ENCODE peak calls at places on chromosomes 13 and 19, in nine cellular contexts. One of them, this sample, is unnamed.

GRCh38 chr13:61777281-61777680 is 361.6 kb upstream of the PCDH20 start:
- DNase-seq in MM.1S: no peak
- DNase-seq in GM23248: no peak
- DNase-seq in SK-N-SH: peak
- DNase-seq in HCT116: no peak
- DNase-seq in OCI-LY7: no peak
- DNase-seq in neural progenitor cell: peak
- DNase-seq in hepatocyte: no peak
- DNase-seq in PC-3: no peak
- DNase-seq in this sample: peak

GRCh38 chr19:10109528-10109927 is 2.0 kb upstream of the P2RY11 start:
- DNase-seq in MM.1S: no peak
- DNase-seq in GM23248: no peak
- DNase-seq in SK-N-SH: no peak
- DNase-seq in HCT116: no peak
- DNase-seq in OCI-LY7: no peak
- DNase-seq in neural progenitor cell: no peak
- DNase-seq in hepatocyte: no peak
- DNase-seq in PC-3: no peak
- DNase-seq in this sample: no peak

GRCh38 chr13:109275390-109275789 is 511.0 kb downstream of the IRS2 start:
- DNase-seq in MM.1S: no peak
- DNase-seq in GM23248: no peak
- DNase-seq in SK-N-SH: no peak
- DNase-seq in HCT116: no peak
- DNase-seq in OCI-LY7: no peak
- DNase-seq in neural progenitor cell: peak
- DNase-seq in hepatocyte: no peak
- DNase-seq in PC-3: no peak
- DNase-seq in this sample: no peak

GRCh38 chr19:45962021-45962420 is 11.6 kb downstream of the NOVA2 start:
- DNase-seq in MM.1S: no peak
- DNase-seq in GM23248: no peak
- DNase-seq in SK-N-SH: no peak
- DNase-seq in HCT116: no peak
- DNase-seq in OCI-LY7: no peak
- DNase-seq in neural progenitor cell: no peak
- DNase-seq in hepatocyte: no peak
- DNase-seq in PC-3: no peak
- DNase-seq in this sample: no peak

GRCh38 chr13:75705395-75705794 is 69.3 kb downstream of the LMO7 start:
- DNase-seq in MM.1S: no peak
- DNase-seq in GM23248: peak
- DNase-seq in SK-N-SH: no peak
- DNase-seq in HCT116: peak
- DNase-seq in OCI-LY7: no peak
- DNase-seq in neural progenitor cell: no peak
- DNase-seq in hepatocyte: no peak
- DNase-seq in PC-3: peak
- DNase-seq in this sample: no peak

GRCh38 chr13:87877477-87877876 is 206.3 kb downstream of the SLITRK5 start:
- DNase-seq in MM.1S: peak
- DNase-seq in GM23248: no peak
- DNase-seq in SK-N-SH: no peak
- DNase-seq in HCT116: no peak
- DNase-seq in OCI-LY7: no peak
- DNase-seq in neural progenitor cell: no peak
- DNase-seq in hepatocyte: no peak
- DNase-seq in PC-3: no peak
- DNase-seq in this sample: no peak

GRCh38 chr13:26880741-26881140 is 120.2 kb upstream of the GPR12 start:
- DNase-seq in MM.1S: no peak
- DNase-seq in GM23248: peak
- DNase-seq in SK-N-SH: no peak
- DNase-seq in HCT116: no peak
- DNase-seq in OCI-LY7: no peak
- DNase-seq in neural progenitor cell: no peak
- DNase-seq in hepatocyte: no peak
- DNase-seq in PC-3: no peak
- DNase-seq in this sample: no peak

GRCh38 chr13:73074101-73074500 is 15.3 kb downstream of the KLF5 start:
- DNase-seq in MM.1S: peak
- DNase-seq in GM23248: no peak
- DNase-seq in SK-N-SH: no peak
- DNase-seq in HCT116: no peak
- DNase-seq in OCI-LY7: no peak
- DNase-seq in neural progenitor cell: no peak
- DNase-seq in hepatocyte: no peak
- DNase-seq in PC-3: no peak
- DNase-seq in this sample: no peak

GRCh38 chr13:100234006-100234405 is 145.1 kb downstream of the PCCA start:
- DNase-seq in MM.1S: no peak
- DNase-seq in GM23248: no peak
- DNase-seq in SK-N-SH: no peak
- DNase-seq in HCT116: no peak
- DNase-seq in OCI-LY7: no peak
- DNase-seq in neural progenitor cell: peak
- DNase-seq in hepatocyte: no peak
- DNase-seq in PC-3: no peak
- DNase-seq in this sample: no peak

GRCh38 chr13:35891973-35892441 is 239.2 kb downstream of the DCLK1 start:
- DNase-seq in MM.1S: no peak
- DNase-seq in GM23248: peak
- DNase-seq in SK-N-SH: no peak
- DNase-seq in HCT116: no peak
- DNase-seq in OCI-LY7: no peak
- DNase-seq in neural progenitor cell: no peak
- DNase-seq in hepatocyte: peak
- DNase-seq in PC-3: peak
- DNase-seq in this sample: no peak

GRCh38 chr13:113846639-113847318 is 17.1 kb downstream of the GAS6 start:
- DNase-seq in MM.1S: no peak
- DNase-seq in GM23248: no peak
- DNase-seq in SK-N-SH: no peak
- DNase-seq in HCT116: no peak
- DNase-seq in OCI-LY7: no peak
- DNase-seq in neural progenitor cell: no peak
- DNase-seq in hepatocyte: no peak
- DNase-seq in PC-3: no peak
- DNase-seq in this sample: no peak

GRCh38 chr19:40598121-40598917 is 2.9 kb upstream of the LTBP4 start:
- DNase-seq in MM.1S: peak
- DNase-seq in GM23248: peak
- DNase-seq in SK-N-SH: peak
- DNase-seq in HCT116: peak
- DNase-seq in OCI-LY7: peak
- DNase-seq in neural progenitor cell: peak
- DNase-seq in hepatocyte: peak
- DNase-seq in PC-3: peak
- DNase-seq in this sample: peak

GRCh38 chr19:46499692-46500091 is 4.0 kb upstream of the PNMA8B start:
- DNase-seq in MM.1S: no peak
- DNase-seq in GM23248: no peak
- DNase-seq in SK-N-SH: no peak
- DNase-seq in HCT116: no peak
- DNase-seq in OCI-LY7: no peak
- DNase-seq in neural progenitor cell: peak
- DNase-seq in hepatocyte: no peak
- DNase-seq in PC-3: no peak
- DNase-seq in this sample: no peak

GRCh38 chr13:26971990-26972888 is 199.4 kb downstream of the USP12 start:
- DNase-seq in MM.1S: peak
- DNase-seq in GM23248: peak
- DNase-seq in SK-N-SH: no peak
- DNase-seq in HCT116: peak
- DNase-seq in OCI-LY7: peak
- DNase-seq in neural progenitor cell: peak
- DNase-seq in hepatocyte: peak
- DNase-seq in PC-3: peak
- DNase-seq in this sample: peak

GRCh38 chr13:73767191-73767741 is 366.9 kb downstream of the KLF12 start:
- DNase-seq in MM.1S: no peak
- DNase-seq in GM23248: no peak
- DNase-seq in SK-N-SH: no peak
- DNase-seq in HCT116: no peak
- DNase-seq in OCI-LY7: peak
- DNase-seq in neural progenitor cell: peak
- DNase-seq in hepatocyte: peak
- DNase-seq in PC-3: no peak
- DNase-seq in this sample: peak

GRCh38 chr13:27118428-27119054 is 53.1 kb downstream of the USP12 start:
- DNase-seq in MM.1S: no peak
- DNase-seq in GM23248: no peak
- DNase-seq in SK-N-SH: no peak
- DNase-seq in HCT116: no peak
- DNase-seq in OCI-LY7: no peak
- DNase-seq in neural progenitor cell: no peak
- DNase-seq in hepatocyte: no peak
- DNase-seq in PC-3: no peak
- DNase-seq in this sample: no peak

GRCh38 chr19:35693835-35694599 is 10.3 kb upstream of the ZBTB32 start:
- DNase-seq in MM.1S: peak
- DNase-seq in GM23248: peak
- DNase-seq in SK-N-SH: peak
- DNase-seq in HCT116: peak
- DNase-seq in OCI-LY7: peak
- DNase-seq in neural progenitor cell: peak
- DNase-seq in hepatocyte: peak
- DNase-seq in PC-3: peak
- DNase-seq in this sample: peak

GRCh38 chr19:47790398-47790814 is 11.9 kb downstream of the SELENOW start:
- DNase-seq in MM.1S: peak
- DNase-seq in GM23248: peak
- DNase-seq in SK-N-SH: peak
- DNase-seq in HCT116: peak
- DNase-seq in OCI-LY7: peak
- DNase-seq in neural progenitor cell: peak
- DNase-seq in hepatocyte: peak
- DNase-seq in PC-3: peak
- DNase-seq in this sample: peak
- TF ChIP-seq EZH2phosphoT487 in MM.1S: no peak
- TF ChIP-seq EZH2phosphoT487 in GM23248: no peak
- TF ChIP-seq EZH2phosphoT487 in SK-N-SH: no peak
- TF ChIP-seq EZH2phosphoT487 in HCT116: no peak
- TF ChIP-seq EZH2phosphoT487 in OCI-LY7: no peak
- TF ChIP-seq EZH2phosphoT487 in neural progenitor cell: no peak
- TF ChIP-seq EZH2phosphoT487 in hepatocyte: no peak
- TF ChIP-seq EZH2phosphoT487 in PC-3: no peak
- TF ChIP-seq EZH2phosphoT487 in this sample: no peak

GRCh38 chr19:34678085-34678412 is 571 bp downstream of the ZNF302 start:
- DNase-seq in MM.1S: no peak
- DNase-seq in GM23248: no peak
- DNase-seq in SK-N-SH: no peak
- DNase-seq in HCT116: no peak
- DNase-seq in OCI-LY7: no peak
- DNase-seq in neural progenitor cell: no peak
- DNase-seq in hepatocyte: no peak
- DNase-seq in PC-3: no peak
- DNase-seq in this sample: no peak
- H2AFZ ChIP-seq in MM.1S: peak
- H2AFZ ChIP-seq in GM23248: peak
- H2AFZ ChIP-seq in SK-N-SH: peak
- H2AFZ ChIP-seq in HCT116: no peak
- H2AFZ ChIP-seq in OCI-LY7: peak
- H2AFZ ChIP-seq in neural progenitor cell: peak
- H2AFZ ChIP-seq in hepatocyte: peak
- H2AFZ ChIP-seq in PC-3: peak
- H2AFZ ChIP-seq in this sample: peak

GRCh38 chr13:32311188-32311897 is 3.8 kb downstream of the ZAR1L start:
- DNase-seq in MM.1S: no peak
- DNase-seq in GM23248: no peak
- DNase-seq in SK-N-SH: no peak
- DNase-seq in HCT116: no peak
- DNase-seq in OCI-LY7: no peak
- DNase-seq in neural progenitor cell: no peak
- DNase-seq in hepatocyte: no peak
- DNase-seq in PC-3: no peak
- DNase-seq in this sample: no peak

GRCh38 chr13:32305646-32306045 is 9.5 kb downstream of the ZAR1L start:
- DNase-seq in MM.1S: no peak
- DNase-seq in GM23248: no peak
- DNase-seq in SK-N-SH: no peak
- DNase-seq in HCT116: no peak
- DNase-seq in OCI-LY7: no peak
- DNase-seq in neural progenitor cell: no peak
- DNase-seq in hepatocyte: no peak
- DNase-seq in PC-3: no peak
- DNase-seq in this sample: no peak

GRCh38 chr13:32314271-32314967 is 744 bp downstream of the ZAR1L start:
- DNase-seq in MM.1S: no peak
- DNase-seq in GM23248: no peak
- DNase-seq in SK-N-SH: no peak
- DNase-seq in HCT116: no peak
- DNase-seq in OCI-LY7: no peak
- DNase-seq in neural progenitor cell: no peak
- DNase-seq in hepatocyte: no peak
- DNase-seq in PC-3: no peak
- DNase-seq in this sample: no peak

GRCh38 chr13:32309312-32309711 is 5.9 kb downstream of the ZAR1L start:
- DNase-seq in MM.1S: no peak
- DNase-seq in GM23248: no peak
- DNase-seq in SK-N-SH: no peak
- DNase-seq in HCT116: no peak
- DNase-seq in OCI-LY7: peak
- DNase-seq in neural progenitor cell: no peak
- DNase-seq in hepatocyte: no peak
- DNase-seq in PC-3: no peak
- DNase-seq in this sample: no peak

GRCh38 chr13:32309812-32310706 is 5.1 kb downstream of the ZAR1L start:
- DNase-seq in MM.1S: peak
- DNase-seq in GM23248: peak
- DNase-seq in SK-N-SH: peak
- DNase-seq in HCT116: peak
- DNase-seq in OCI-LY7: peak
- DNase-seq in neural progenitor cell: peak
- DNase-seq in hepatocyte: peak
- DNase-seq in PC-3: peak
- DNase-seq in this sample: peak
- TF ChIP-seq EZH2phosphoT487 in MM.1S: no peak
- TF ChIP-seq EZH2phosphoT487 in GM23248: no peak
- TF ChIP-seq EZH2phosphoT487 in SK-N-SH: no peak
- TF ChIP-seq EZH2phosphoT487 in HCT116: no peak
- TF ChIP-seq EZH2phosphoT487 in OCI-LY7: no peak
- TF ChIP-seq EZH2phosphoT487 in neural progenitor cell: no peak
- TF ChIP-seq EZH2phosphoT487 in hepatocyte: no peak
- TF ChIP-seq EZH2phosphoT487 in PC-3: no peak
- TF ChIP-seq EZH2phosphoT487 in this sample: no peak

DNA sequence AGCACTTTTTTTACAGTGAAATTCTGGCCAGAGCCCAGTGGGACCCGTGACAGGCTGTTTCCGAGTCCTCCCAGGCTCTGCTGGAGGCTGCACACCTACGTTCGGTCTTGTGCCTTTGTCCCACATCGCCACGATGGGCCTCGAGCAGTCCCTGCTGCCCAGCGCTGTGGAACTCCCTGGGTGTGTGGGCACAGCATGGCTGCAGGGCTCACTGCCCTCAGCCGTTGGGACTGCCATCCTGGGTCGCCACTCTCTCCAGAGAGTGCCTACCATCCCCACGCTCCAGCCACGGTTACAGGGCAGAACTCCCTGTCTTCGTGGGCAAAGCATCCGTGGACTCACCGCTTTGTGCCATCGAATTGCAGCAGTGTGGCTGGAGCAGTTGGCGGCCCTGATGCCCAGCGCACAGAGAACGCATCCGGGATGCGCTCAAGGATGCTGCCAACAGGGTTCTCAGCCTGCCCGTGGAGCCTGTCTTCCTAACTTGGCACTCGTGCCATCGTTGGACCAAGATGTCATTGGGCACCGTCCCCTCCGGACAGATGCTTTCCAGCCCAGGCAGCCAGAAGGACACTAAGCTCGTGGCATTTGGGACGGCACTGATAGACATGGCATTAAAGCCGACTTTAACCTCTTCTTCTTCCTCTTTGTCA is 85.0 kb upstream of the ARHGEF7 start:
- DNase-seq in MM.1S: no peak
- DNase-seq in GM23248: no peak
- DNase-seq in SK-N-SH: no peak
- DNase-seq in HCT116: no peak
- DNase-seq in OCI-LY7: no peak
- DNase-seq in neural progenitor cell: no peak
- DNase-seq in hepatocyte: no peak
- DNase-seq in PC-3: no peak
- DNase-seq in this sample: no peak
- H2AFZ ChIP-seq in MM.1S: no peak
- H2AFZ ChIP-seq in GM23248: no peak
- H2AFZ ChIP-seq in SK-N-SH: no peak
- H2AFZ ChIP-seq in HCT116: no peak
- H2AFZ ChIP-seq in OCI-LY7: no peak
- H2AFZ ChIP-seq in neural progenitor cell: no peak
- H2AFZ ChIP-seq in hepatocyte: no peak
- H2AFZ ChIP-seq in PC-3: no peak
- H2AFZ ChIP-seq in this sample: no peak